ENCODE peak calls at places on chromosomes 11 and 22, in four cellular contexts. T, L, B and S are unnamed samples.

GRCh38 chr22:48444320-48445112 is 1383.2 kb downstream of the BRD1 start:
- DNase-seq in T (no peak), L (no peak), B (no peak), S (no peak)

GRCh38 chr11:34155057-34155758 is 49.8 kb downstream of the NAT10 start:
- DNase-seq in T (no peak), L (no peak), B (no peak), S (no peak)

GRCh38 chr11:123308077-123308476 is 113.0 kb upstream of the CLMP start:
- DNase-seq in T (no peak), L (no peak), B (no peak), S (peak; percentile 47)

GRCh38 chr11:125155100-125155444 is 9.5 kb upstream of the PKNOX2 start:
- DNase-seq in T (no peak), L (no peak), B (no peak), S (no peak)

GRCh38 chr22:20507253-20508066 is at the start of gene MED15:
- DNase-seq in T (peak; percentile 89), L (peak; percentile 95), B (peak; percentile 83), S (no peak)

GRCh38 chr11:43735931-43736330 is 55.4 kb downstream of the HSD17B12 start:
- DNase-seq in T (no peak), L (no peak), B (no peak), S (peak; percentile 24)

GRCh38 chr22:49216579-49216978 is 611.1 kb downstream of the BRD1 start:
- DNase-seq in T (no peak), L (peak; percentile 5), B (no peak), S (no peak)

GRCh38 chr11:110317516-110317932 is 21.1 kb upstream of the RDX start:
- DNase-seq in T (peak; percentile 68), L (no peak), B (no peak), S (no peak)

GRCh38 chr11:111910637-111911562 is 670 bp downstream of the CRYAB start:
- DNase-seq in T (no peak), L (no peak), B (peak; percentile 81), S (no peak)

GRCh38 chr11:75465701-75466531 is 32.9 kb upstream of the KLHL35 start:
- DNase-seq in T (no peak), L (no peak), B (no peak), S (peak; percentile 21)

GRCh38 chr11:18192988-18193387 is 20.4 kb downstream of the MRGPRX4 start:
- DNase-seq in T (peak; percentile 10), L (peak; percentile 56), B (no peak), S (no peak)

GRCh38 chr11:13238879-13239514 is 38.6 kb upstream of the BMAL1 start:
- DNase-seq in T (peak; percentile 79), L (peak; percentile 52), B (no peak), S (no peak)

GRCh38 chr22:39646614-39647210 is 76.2 kb downstream of the CACNA1I start:
- DNase-seq in T (peak; percentile 37), L (no peak), B (no peak), S (no peak)

GRCh38 chr11:8610532-8611116 is 16.6 kb upstream of the STK33 start:
- DNase-seq in T (peak; percentile 89), L (no peak), B (peak; percentile 18), S (no peak)

GRCh38 chr11:55707029-55707428 is 45.0 kb downstream of the OR4C6 start:
- DNase-seq in T (peak; percentile 54), L (no peak), B (no peak), S (peak; percentile 1)

GRCh38 chr22:26586556-26587325 is 3.2 kb downstream of the TPST2 start:
- DNase-seq in T (no peak), L (no peak), B (no peak), S (no peak)

GRCh38 chr22:46902998-46903916 is 140.8 kb downstream of the TBC1D22A start:
- DNase-seq in T (no peak), L (peak; percentile 58), B (no peak), S (no peak)

GRCh38 chr22:28019881-28020861 is 101.1 kb upstream of the PITPNB start:
- DNase-seq in T (peak; percentile 48), L (peak; percentile 89), B (peak; percentile 52), S (no peak)

GRCh38 chr11:18772211-18772610 is 19.4 kb downstream of the PTPN5 start:
- DNase-seq in T (no peak), L (no peak), B (no peak), S (no peak)